ENCODE peak calls at places on chromosomes 4 and X, in ten cellular contexts. C is stimulated activated CD4-positive, alpha-beta T cell treated with anti-CD3 and anti-CD28 coated beads, Interleukin-4, amount 100 ng/mL, for 4 hours; Q is astrocyte of the hippocampus; H is RPMI7951; A is foreskin melanocyte; V is AG09309; K is ELF-1; N is GOT3; M is GM12892; S is iris pigment epithelial cell. O is an unnamed sample.

GRCh38 chr4:81380364-81380853 is 91.3 kb downstream of the RASGEF1B start:
- DNase-seq in C (no peak), A (no peak), M (no peak), S (no peak), K (no peak), N (no peak), H (no peak), V (no peak), Q (no peak), O (peak)

GRCh38 chr4:134952305-134952704 is 750.7 kb upstream of the PABPC4L start:
- DNase-seq in V (no peak), S (no peak), K (no peak), H (no peak), A (no peak), Q (no peak), N (no peak), C (no peak), M (no peak), O (no peak)

GRCh38 chr4:48722509-48723446 is 57.3 kb downstream of the FRYL start:
- DNase-seq in S (peak), K (no peak), H (no peak), N (no peak), A (peak), Q (no peak), C (no peak), M (no peak), V (no peak), O (no peak)

GRCh38 chr4:25621027-25621930 is 34.4 kb upstream of the SLC34A2 start:
- DNase-seq in K (no peak), S (no peak), V (no peak), N (no peak), Q (peak), M (no peak), C (no peak), A (no peak), H (no peak), O (peak)

GRCh38 chrX:27660878-27661277 is 70.7 kb downstream of the DCAF8L2 start:
- DNase-seq in M (no peak), H (no peak), A (no peak), V (no peak), K (peak), S (no peak), C (no peak), Q (no peak), N (no peak), O (no peak)

GRCh38 chr4:189048119-189048518 is 892.6 kb upstream of the FRG1 start:
- DNase-seq in S (no peak), Q (no peak), N (no peak), A (no peak), M (no peak), H (no peak), C (no peak), V (no peak), K (no peak), O (no peak)

GRCh38 chr4:155445306-155445705 is 68.5 kb upstream of the MAP9 start:
- DNase-seq in A (no peak), S (no peak), V (no peak), N (no peak), C (no peak), H (no peak), K (no peak), Q (no peak), M (no peak), O (no peak)

GRCh38 chr4:168584321-168584771 is 87.5 kb downstream of the PALLD start:
- DNase-seq in V (peak), K (no peak), Q (peak), N (no peak), H (peak), C (no peak), S (peak), A (peak), M (no peak), O (no peak)

GRCh38 chr4:173252024-173252935 is 81.9 kb downstream of the HMGB2 start:
- DNase-seq in Q (peak), S (peak), M (no peak), A (peak), C (no peak), H (peak), V (peak), K (peak), N (peak), O (peak)

GRCh38 chrX:65203545-65203944 is 227.3 kb upstream of the ZC4H2 start:
- DNase-seq in V (no peak), M (no peak), Q (no peak), S (no peak), A (no peak), H (no peak), C (no peak), N (no peak), K (no peak), O (no peak)

GRCh38 chrX:41556958-41557357 is 109.8 kb downstream of the NYX start:
- DNase-seq in C (no peak), N (no peak), A (no peak), M (no peak), S (peak), H (no peak), Q (no peak), V (no peak), K (no peak), O (no peak)

GRCh38 chr4:185587444-185588161 is 52.3 kb upstream of the PDLIM3 start:
- DNase-seq in H (peak), Q (no peak), V (no peak), C (peak), A (peak), N (no peak), S (no peak), M (peak), K (peak), O (peak)

GRCh38 chr4:171857302-171858005 is 44.2 kb downstream of the GALNTL6 start:
- DNase-seq in H (no peak), Q (peak), C (no peak), K (no peak), V (no peak), M (no peak), S (peak), N (no peak), A (no peak), O (no peak)

GRCh38 chr4:43411226-43411625 is 518.7 kb downstream of the GRXCR1 start:
- DNase-seq in M (no peak), Q (no peak), N (no peak), H (no peak), C (no peak), K (no peak), A (no peak), V (no peak), S (peak), O (no peak)